ENCODE peak calls at places on chromosome 19, in seven cellular contexts. One of them, this sample, is unnamed.

GRCh38 chr19:46904114-46905060 is 43.6 kb downstream of the ARHGAP35 start:
- DNase-seq in ovary: peak
- DNase-seq in kidney: peak
- DNase-seq in fibroblast of lung: peak
- DNase-seq in B cell: no peak
- DNase-seq in tibial artery: no peak
- DNase-seq in progenitor cell of endocrine pancreas: no peak
- DNase-seq in this sample: no peak

GRCh38 chr19:7394728-7395359 is 46.1 kb downstream of the ARHGEF18 start:
- DNase-seq in ovary: peak
- DNase-seq in tibial artery: peak
- DNase-seq in fibroblast of lung: peak
- DNase-seq in kidney: peak
- DNase-seq in progenitor cell of endocrine pancreas: peak
- DNase-seq in B cell: peak
- DNase-seq in this sample: peak

GRCh38 chr19:19459707-19460251 is 54.3 kb downstream of the GATAD2A start:
- DNase-seq in tibial artery: peak
- DNase-seq in kidney: peak
- DNase-seq in progenitor cell of endocrine pancreas: no peak
- DNase-seq in fibroblast of lung: peak
- DNase-seq in B cell: peak
- DNase-seq in ovary: no peak
- DNase-seq in this sample: no peak

GRCh38 chr19:46319620-46320019 is 22.8 kb downstream of the HIF3A start:
- DNase-seq in kidney: no peak
- DNase-seq in progenitor cell of endocrine pancreas: no peak
- DNase-seq in ovary: no peak
- DNase-seq in tibial artery: peak
- DNase-seq in fibroblast of lung: no peak
- DNase-seq in B cell: no peak
- DNase-seq in this sample: no peak

GRCh38 chr19:913080-913748 is at the start of gene R3HDM4:
- DNase-seq in progenitor cell of endocrine pancreas: peak
- DNase-seq in ovary: peak
- DNase-seq in kidney: peak
- DNase-seq in tibial artery: peak
- DNase-seq in fibroblast of lung: peak
- DNase-seq in B cell: peak
- DNase-seq in this sample: peak

GRCh38 chr19:18483119-18483518 is 38.8 kb downstream of the ELL start:
- DNase-seq in progenitor cell of endocrine pancreas: no peak
- DNase-seq in fibroblast of lung: no peak
- DNase-seq in ovary: no peak
- DNase-seq in kidney: no peak
- DNase-seq in B cell: no peak
- DNase-seq in tibial artery: no peak
- DNase-seq in this sample: no peak

GRCh38 chr19:339262-339887 is 5.2 kb downstream of the MIER2 start:
- DNase-seq in tibial artery: no peak
- DNase-seq in fibroblast of lung: no peak
- DNase-seq in B cell: no peak
- DNase-seq in kidney: no peak
- DNase-seq in progenitor cell of endocrine pancreas: no peak
- DNase-seq in ovary: no peak
- DNase-seq in this sample: no peak

GRCh38 chr19:37930416-37930815 is 23.4 kb downstream of the SIPA1L3 start:
- DNase-seq in kidney: no peak
- DNase-seq in progenitor cell of endocrine pancreas: no peak
- DNase-seq in fibroblast of lung: no peak
- DNase-seq in ovary: no peak
- DNase-seq in tibial artery: no peak
- DNase-seq in B cell: no peak
- DNase-seq in this sample: no peak

GRCh38 chr19:39438270-39438934 is 2.7 kb upstream of the RPS16 start:
- DNase-seq in fibroblast of lung: no peak
- DNase-seq in ovary: no peak
- DNase-seq in tibial artery: no peak
- DNase-seq in kidney: no peak
- DNase-seq in B cell: no peak
- DNase-seq in progenitor cell of endocrine pancreas: no peak
- DNase-seq in this sample: no peak

GRCh38 chr19:309206-309565 is 18.0 kb upstream of the PLPP2 start:
- DNase-seq in B cell: no peak
- DNase-seq in progenitor cell of endocrine pancreas: no peak
- DNase-seq in kidney: no peak
- DNase-seq in tibial artery: no peak
- DNase-seq in fibroblast of lung: no peak
- DNase-seq in ovary: no peak
- DNase-seq in this sample: no peak

GRCh38 chr19:17553256-17553655 is 2.2 kb upstream of the COLGALT1 start:
- DNase-seq in ovary: peak
- DNase-seq in fibroblast of lung: peak
- DNase-seq in kidney: no peak
- DNase-seq in B cell: no peak
- DNase-seq in progenitor cell of endocrine pancreas: no peak
- DNase-seq in tibial artery: peak
- DNase-seq in this sample: no peak

GRCh38 chr19:38155453-38155852 is 68.6 kb downstream of the DPF1 start:
- DNase-seq in kidney: no peak
- DNase-seq in B cell: no peak
- DNase-seq in ovary: no peak
- DNase-seq in fibroblast of lung: peak
- DNase-seq in progenitor cell of endocrine pancreas: no peak
- DNase-seq in tibial artery: no peak
- DNase-seq in this sample: no peak

GRCh38 chr19:40231544-40232424 is 5.3 kb upstream of the CCNP start:
- DNase-seq in ovary: no peak
- DNase-seq in progenitor cell of endocrine pancreas: no peak
- DNase-seq in kidney: no peak
- DNase-seq in B cell: no peak
- DNase-seq in tibial artery: no peak
- DNase-seq in fibroblast of lung: peak
- DNase-seq in this sample: no peak

GRCh38 chr19:18264956-18265610 is 9.2 kb downstream of the IQCN start:
- DNase-seq in tibial artery: no peak
- DNase-seq in progenitor cell of endocrine pancreas: no peak
- DNase-seq in ovary: peak
- DNase-seq in fibroblast of lung: no peak
- DNase-seq in B cell: no peak
- DNase-seq in kidney: no peak
- DNase-seq in this sample: no peak

GRCh38 chr19:57887195-57887941 is 1.5 kb downstream of the ZNF814 start:
- DNase-seq in kidney: no peak
- DNase-seq in fibroblast of lung: no peak
- DNase-seq in progenitor cell of endocrine pancreas: no peak
- DNase-seq in ovary: no peak
- DNase-seq in tibial artery: no peak
- DNase-seq in B cell: no peak
- DNase-seq in this sample: no peak
- TF ChIP-seq CTCF in kidney: no peak
- TF ChIP-seq CTCF in fibroblast of lung: no peak
- TF ChIP-seq CTCF in progenitor cell of endocrine pancreas: no peak
- TF ChIP-seq CTCF in ovary: no peak
- TF ChIP-seq CTCF in tibial artery: no peak
- TF ChIP-seq CTCF in B cell: no peak
- TF ChIP-seq CTCF in this sample: no peak

DNA sequence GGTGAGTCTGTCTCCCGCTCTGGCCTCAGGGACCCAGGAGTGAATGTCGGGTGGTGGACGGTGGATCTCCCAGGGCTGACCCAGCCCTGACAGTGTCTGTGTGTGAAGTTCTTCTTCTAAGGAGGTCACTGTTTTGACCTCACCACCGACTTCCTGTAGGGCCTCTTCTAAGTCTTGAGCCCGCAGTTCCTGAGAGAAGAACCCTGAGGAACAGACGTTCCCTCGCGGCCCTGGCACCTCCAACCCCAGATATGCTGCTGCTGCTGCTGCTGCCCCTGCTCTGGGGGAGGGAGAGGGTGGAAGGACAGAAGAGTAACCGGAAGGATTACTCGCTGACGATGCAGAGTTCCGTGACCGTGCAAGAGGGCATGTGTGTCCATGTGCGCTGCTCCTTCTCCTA is at the start of gene SIGLEC7:
- DNase-seq in progenitor cell of endocrine pancreas: no peak
- DNase-seq in tibial artery: peak
- DNase-seq in ovary: no peak
- DNase-seq in B cell: no peak
- DNase-seq in fibroblast of lung: no peak
- DNase-seq in kidney: no peak
- DNase-seq in this sample: peak
- TF ChIP-seq CTCF in progenitor cell of endocrine pancreas: no peak
- TF ChIP-seq CTCF in tibial artery: no peak
- TF ChIP-seq CTCF in ovary: no peak
- TF ChIP-seq CTCF in B cell: no peak
- TF ChIP-seq CTCF in fibroblast of lung: no peak
- TF ChIP-seq CTCF in kidney: no peak
- TF ChIP-seq CTCF in this sample: no peak

GRCh38 chr19:12085074-12085818 is 20.7 kb downstream of the ZNF844 start:
- DNase-seq in progenitor cell of endocrine pancreas: no peak
- DNase-seq in B cell: no peak
- DNase-seq in fibroblast of lung: no peak
- DNase-seq in kidney: no peak
- DNase-seq in tibial artery: no peak
- DNase-seq in ovary: no peak
- DNase-seq in this sample: no peak
- TF ChIP-seq CTCF in progenitor cell of endocrine pancreas: no peak
- TF ChIP-seq CTCF in B cell: no peak
- TF ChIP-seq CTCF in fibroblast of lung: no peak
- TF ChIP-seq CTCF in kidney: no peak
- TF ChIP-seq CTCF in tibial artery: no peak
- TF ChIP-seq CTCF in ovary: no peak
- TF ChIP-seq CTCF in this sample: no peak

GRCh38 chr19:52898101-52898500 is 666 bp upstream of the ZNF320 start:
- DNase-seq in fibroblast of lung: no peak
- DNase-seq in B cell: no peak
- DNase-seq in progenitor cell of endocrine pancreas: no peak
- DNase-seq in tibial artery: no peak
- DNase-seq in ovary: peak
- DNase-seq in kidney: peak
- DNase-seq in this sample: no peak
- TF ChIP-seq CTCF in fibroblast of lung: no peak
- TF ChIP-seq CTCF in B cell: no peak
- TF ChIP-seq CTCF in progenitor cell of endocrine pancreas: no peak
- TF ChIP-seq CTCF in tibial artery: no peak
- TF ChIP-seq CTCF in ovary: no peak
- TF ChIP-seq CTCF in kidney: no peak
- TF ChIP-seq CTCF in this sample: no peak

DNA sequence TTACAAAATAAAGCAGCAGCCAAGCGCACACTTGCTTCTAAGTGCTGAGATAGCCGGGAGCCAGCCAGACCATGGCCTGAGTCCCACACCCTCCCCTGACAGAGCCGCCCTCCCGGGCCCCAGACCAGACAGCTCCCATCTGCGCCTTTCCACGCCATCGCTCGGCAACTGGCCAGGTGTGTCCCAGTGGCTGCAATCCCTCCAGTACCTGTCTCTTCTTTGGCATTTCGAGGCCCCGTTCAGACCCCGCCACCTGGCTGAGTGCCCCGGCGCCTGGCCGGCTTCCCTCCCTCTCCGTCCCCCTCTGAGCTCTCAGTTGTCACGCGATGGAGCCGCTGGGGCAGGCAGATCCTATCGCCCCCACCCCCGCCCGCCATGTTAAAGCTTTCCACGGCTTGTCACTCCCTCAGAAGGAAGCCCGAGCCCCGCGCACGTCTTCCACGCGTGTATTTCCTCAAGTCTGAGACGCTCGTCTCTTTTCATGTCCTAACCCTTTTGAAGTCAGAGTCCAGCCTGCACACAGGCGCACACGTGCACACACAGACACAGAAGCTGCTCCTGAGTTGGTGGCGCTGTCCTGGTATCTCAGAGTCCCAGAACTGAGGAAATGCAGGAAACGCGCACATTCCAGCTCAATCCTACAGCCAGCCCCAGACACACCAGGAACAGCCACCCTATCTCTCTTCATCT is 7.9 kb downstream of the MLLT1 start:
- DNase-seq in tibial artery: peak
- DNase-seq in ovary: peak
- DNase-seq in fibroblast of lung: peak
- DNase-seq in progenitor cell of endocrine pancreas: no peak
- DNase-seq in kidney: peak
- DNase-seq in B cell: no peak
- DNase-seq in this sample: no peak
- TF ChIP-seq CTCF in tibial artery: no peak
- TF ChIP-seq CTCF in ovary: no peak
- TF ChIP-seq CTCF in fibroblast of lung: no peak
- TF ChIP-seq CTCF in progenitor cell of endocrine pancreas: no peak
- TF ChIP-seq CTCF in kidney: no peak
- TF ChIP-seq CTCF in B cell: no peak
- TF ChIP-seq CTCF in this sample: no peak

DNA sequence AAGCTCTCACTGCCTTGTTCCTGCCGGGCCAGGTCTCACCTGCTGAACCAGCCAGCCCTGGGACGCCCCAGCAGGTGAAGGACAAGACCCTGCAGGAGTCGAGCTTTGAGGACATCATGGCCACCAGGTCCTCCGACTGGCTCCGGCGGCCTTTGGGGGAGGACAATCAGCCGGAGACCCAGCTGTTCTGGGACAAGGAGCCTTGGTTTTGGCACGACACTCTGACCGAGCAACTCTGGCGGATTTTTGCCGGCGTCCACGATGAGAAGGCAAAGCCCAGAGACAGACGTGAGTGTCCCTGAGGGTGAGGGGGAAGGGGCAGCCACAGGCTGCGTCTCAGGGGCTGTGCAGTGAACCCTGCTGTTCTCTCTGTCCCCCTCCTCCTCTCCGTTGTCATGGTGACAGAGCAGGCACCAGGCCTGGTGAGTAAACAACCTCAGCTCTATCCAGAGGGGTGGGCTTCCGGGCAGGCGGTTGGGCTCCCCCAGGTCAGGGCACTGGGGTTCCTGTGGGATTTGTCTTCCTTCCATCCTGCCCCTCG is 9.7 kb downstream of the TLE6 start:
- DNase-seq in tibial artery: no peak
- DNase-seq in ovary: no peak
- DNase-seq in B cell: no peak
- DNase-seq in kidney: no peak
- DNase-seq in progenitor cell of endocrine pancreas: peak
- DNase-seq in fibroblast of lung: no peak
- DNase-seq in this sample: no peak
- TF ChIP-seq CTCF in tibial artery: no peak
- TF ChIP-seq CTCF in ovary: no peak
- TF ChIP-seq CTCF in B cell: no peak
- TF ChIP-seq CTCF in kidney: no peak
- TF ChIP-seq CTCF in progenitor cell of endocrine pancreas: no peak
- TF ChIP-seq CTCF in fibroblast of lung: no peak
- TF ChIP-seq CTCF in this sample: no peak

DNA sequence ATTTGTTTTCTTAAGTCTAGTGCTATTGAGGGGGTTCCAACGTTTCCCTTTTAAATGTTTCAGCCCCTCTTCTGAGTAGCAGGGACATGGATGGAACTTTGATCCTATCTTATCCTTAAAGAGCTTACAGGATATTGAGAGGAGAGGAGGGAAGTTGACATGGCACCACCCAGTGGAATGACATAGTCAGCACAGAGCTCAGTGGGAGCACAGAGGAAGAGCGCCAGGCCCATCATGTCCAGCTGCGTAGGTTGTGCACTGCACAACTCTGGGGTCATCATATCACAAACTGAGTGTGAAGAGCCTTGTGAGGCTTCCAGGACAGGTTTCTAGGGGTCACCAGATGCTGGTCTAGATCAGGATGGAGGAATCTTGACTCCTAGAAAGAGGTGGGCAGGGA is 4.6 kb upstream of the CDC42EP5 start:
- DNase-seq in fibroblast of lung: no peak
- DNase-seq in progenitor cell of endocrine pancreas: no peak
- DNase-seq in tibial artery: no peak
- DNase-seq in kidney: peak
- DNase-seq in ovary: no peak
- DNase-seq in B cell: no peak
- DNase-seq in this sample: no peak
- TF ChIP-seq CTCF in fibroblast of lung: no peak
- TF ChIP-seq CTCF in progenitor cell of endocrine pancreas: no peak
- TF ChIP-seq CTCF in tibial artery: no peak
- TF ChIP-seq CTCF in kidney: no peak
- TF ChIP-seq CTCF in ovary: no peak
- TF ChIP-seq CTCF in B cell: no peak
- TF ChIP-seq CTCF in this sample: no peak

This sample was measured in osteocyte.